ENCODE peak calls at places on chromosomes 12 and 14, in six cellular contexts. N is body of pancreas, C is spleen, R is IMR-90, Y is transverse colon, Q is HepG2. I is an unnamed sample. For H3K4me1, the result is how much of the 10 kb centered on the place peaks cover.

GRCh38 chr14:31025335-31026075 is at the start of gene AP4S1:
- DNase-seq in N (peak), Y (peak), Q (peak), C (peak), R (no peak), I (peak)

GRCh38 chr12:104964167-104964566 is 6.1 kb upstream of the SLC41A2 start:
- DNase-seq in Q (no peak), C (no peak), N (no peak), R (no peak), Y (no peak), I (no peak)

GRCh38 chr12:68122236-68122920 is 37.2 kb downstream of the IFNG start:
- DNase-seq in Q (no peak), Y (no peak), N (no peak), C (no peak), R (no peak), I (no peak)

GRCh38 chr12:132604108-132605054 is 6.0 kb downstream of the LRCOL1 start:
- DNase-seq in N (no peak), Q (no peak), C (peak), Y (no peak), R (no peak), I (no peak)

GRCh38 chr14:102580552-102581110 is 11.8 kb upstream of the RCOR1 start:
- DNase-seq in R (no peak), Q (no peak), N (no peak), Y (no peak), C (no peak), I (no peak)

GRCh38 chr14:89276424-89276975 is 140.5 kb downstream of the FOXN3 start:
- DNase-seq in Y (peak), R (peak), N (no peak), Q (no peak), C (no peak), I (no peak)

GRCh38 chr12:25789520-25789919 is 169.0 kb upstream of the RASSF8 start:
- DNase-seq in R (peak), Q (no peak), N (no peak), C (no peak), Y (no peak), I (no peak)

GRCh38 chr12:120775862-120776552 is 50.4 kb downstream of the ACADS start:
- DNase-seq in C (no peak), Q (peak), Y (no peak), R (no peak), N (no peak), I (no peak)

GRCh38 chr12:108694812-108695278 is 36.5 kb downstream of the CORO1C start:
- DNase-seq in C (no peak), Y (no peak), N (no peak), Q (no peak), R (peak), I (no peak)

GRCh38 chr12:115011703-115012102 is 327.7 kb upstream of the TBX3 start:
- DNase-seq in Q (no peak), C (no peak), N (no peak), Y (no peak), R (no peak), I (no peak)

GRCh38 chr14:59240356-59240755 is 51.9 kb downstream of the DAAM1 start:
- DNase-seq in N (no peak), R (no peak), Q (no peak), C (no peak), Y (no peak), I (no peak)

GRCh38 chr12:132550014-132550802 is 60.2 kb downstream of the LRCOL1 start:
- DNase-seq in N (no peak), Q (no peak), R (no peak), Y (no peak), C (no peak), I (peak)

GRCh38 chr14:69693145-69693544 is 73.8 kb upstream of the SRSF5 start:
- DNase-seq in C (peak), Q (no peak), Y (peak), N (peak), R (no peak), I (no peak)

GRCh38 chr14:103110681-103111296 is 12.5 kb upstream of the TNFAIP2 start:
- DNase-seq in R (peak), N (peak), C (no peak), Q (no peak), Y (peak), I (no peak)

GRCh38 chr12:90959538-90960139 is 4.7 kb upstream of the CCER1 start:
- DNase-seq in Q (peak), C (no peak), Y (no peak), R (peak), N (peak), I (peak)

GRCh38 chr14:23162005-23162404 is 21.5 kb downstream of the SLC7A8 start:
- DNase-seq in N (peak), R (no peak), C (no peak), Y (peak), Q (no peak), I (no peak)

DNA sequence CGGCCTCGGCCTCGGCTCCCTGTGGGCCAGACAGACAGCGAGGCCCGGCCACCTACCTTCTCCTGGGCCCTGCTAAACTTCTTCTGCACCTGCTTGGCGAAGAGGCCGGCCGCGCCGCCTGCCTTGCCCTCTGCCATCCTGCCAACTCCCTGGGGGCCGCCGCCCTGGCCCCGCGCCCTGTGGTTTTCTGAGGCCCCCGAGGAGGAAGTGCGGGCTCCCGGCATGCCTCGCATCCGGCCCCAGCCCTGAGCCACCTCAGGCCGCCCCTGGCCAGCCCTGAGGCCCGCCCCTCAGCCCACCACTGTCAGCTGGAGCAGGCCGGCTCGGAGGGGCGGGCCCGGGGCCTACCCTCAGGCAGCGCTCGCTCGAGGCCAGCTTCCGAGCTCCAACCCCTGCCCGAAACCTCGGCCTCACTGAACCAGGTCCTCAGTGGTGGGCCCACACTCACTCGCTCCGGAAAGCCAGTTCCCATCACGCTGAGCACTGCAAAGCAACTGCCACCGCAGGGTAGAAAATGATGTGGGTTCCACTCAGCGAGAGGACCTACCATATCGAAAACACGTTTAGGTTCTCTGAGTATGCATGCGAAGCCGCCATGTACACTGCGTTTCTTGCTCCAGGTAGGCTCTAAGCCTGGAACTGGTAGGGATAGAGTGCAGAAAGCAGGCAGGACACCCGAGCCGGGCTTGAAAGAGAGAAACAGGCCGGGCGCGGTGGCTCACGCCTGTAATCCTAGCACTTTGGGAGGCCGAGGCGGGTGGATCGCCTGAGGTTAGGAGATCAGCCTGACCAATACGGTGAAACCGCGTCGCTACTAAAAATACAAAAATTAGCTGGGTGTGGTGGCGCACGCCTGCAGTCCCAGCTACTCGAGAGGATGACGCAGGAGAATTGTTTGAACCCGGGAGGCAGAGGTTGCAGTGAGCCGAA is at the start of gene BIN2:
- DNase-seq in Q (no peak), R (no peak), Y (peak), C (peak), N (peak), I (peak)
- TF ChIP-seq POLR2A in Q (no peak), R (no peak), Y (no peak), C (no peak), N (peak), I (no peak)

DNA sequence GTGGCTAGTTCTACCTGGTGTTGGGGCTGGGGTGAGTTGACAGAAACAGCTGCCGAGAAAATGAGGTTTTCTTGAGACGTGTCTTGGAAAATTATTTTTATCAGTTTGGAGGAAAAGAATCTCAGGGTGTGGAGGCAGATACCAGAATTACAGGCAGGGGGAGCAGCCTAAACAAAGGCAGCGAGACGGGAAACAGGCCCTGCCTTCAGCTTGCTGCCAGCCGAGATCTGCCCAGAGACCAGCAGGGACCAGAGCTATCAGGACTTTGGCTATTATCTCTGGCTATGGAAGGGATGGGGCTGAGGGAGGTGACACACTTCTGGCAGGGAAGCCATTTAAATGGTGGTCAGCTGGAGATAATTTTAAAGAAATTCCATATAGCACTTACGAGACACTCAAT is 25.7 kb downstream of the SYNDIG1L start:
- DNase-seq in N (no peak), R (no peak), C (no peak), Y (no peak), Q (no peak), I (no peak)
- TF ChIP-seq CTCF in N (no peak), R (no peak), C (no peak), Y (no peak), Q (no peak), I (no peak)

DNA sequence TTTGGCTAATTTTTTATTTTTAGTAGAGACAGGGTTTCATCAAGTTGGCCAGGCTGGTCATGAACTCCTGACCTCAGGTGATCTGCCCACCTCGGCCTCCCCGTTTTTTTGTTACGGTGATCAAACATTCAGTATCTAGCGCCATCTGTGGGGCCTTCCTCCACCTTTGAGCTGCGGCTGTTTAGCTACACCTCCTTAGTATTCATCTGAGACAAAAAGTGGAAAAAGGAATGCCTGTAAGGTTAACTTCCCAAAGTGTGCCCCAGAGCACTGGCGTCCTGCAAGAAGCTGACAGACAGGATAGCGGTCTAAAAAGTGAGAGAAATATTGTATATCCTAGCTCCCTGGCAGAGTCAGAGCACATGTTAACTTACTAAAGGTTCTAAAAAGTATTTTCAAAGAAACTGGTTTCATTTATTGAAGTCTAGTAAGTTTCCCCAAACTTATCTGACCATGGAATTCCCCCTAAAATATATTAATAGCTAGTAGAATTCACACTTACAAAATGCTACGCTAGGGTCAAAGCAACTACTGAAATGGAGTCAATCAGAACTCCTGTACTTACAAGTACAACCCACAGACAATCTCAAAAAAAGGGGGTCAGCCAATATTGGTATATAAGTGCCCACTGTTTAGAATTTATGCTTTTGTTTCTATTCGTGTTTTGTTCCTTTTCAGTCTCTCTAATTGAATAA is 59.1 kb downstream of the DUSP16 start:
- DNase-seq in N (no peak), Y (no peak), Q (no peak), R (no peak), C (no peak), I (no peak)
- H3K4me1 ChIP-seq in N (under half), Y (under half), Q (under half), R (under half), C (under half), I (under half)

GRCh38 chr12:9334964-9335363 is 126.8 kb upstream of the PZP start:
- DNase-seq in Q (no peak), N (no peak), C (no peak), Y (no peak), R (no peak), I (no peak)

GRCh38 chr12:9335867-9336266 is 127.7 kb upstream of the PZP start:
- DNase-seq in C (no peak), N (no peak), Q (no peak), R (no peak), Y (no peak), I (no peak)

GRCh38 chr12:9334026-9334692 is 126.0 kb upstream of the PZP start:
- DNase-seq in N (no peak), R (peak), Q (peak), Y (no peak), C (no peak), I (no peak)

GRCh38 chr12:9340422-9341259 is 132.4 kb upstream of the PZP start:
- DNase-seq in Y (no peak), Q (no peak), N (no peak), C (no peak), R (peak), I (no peak)

DNA sequence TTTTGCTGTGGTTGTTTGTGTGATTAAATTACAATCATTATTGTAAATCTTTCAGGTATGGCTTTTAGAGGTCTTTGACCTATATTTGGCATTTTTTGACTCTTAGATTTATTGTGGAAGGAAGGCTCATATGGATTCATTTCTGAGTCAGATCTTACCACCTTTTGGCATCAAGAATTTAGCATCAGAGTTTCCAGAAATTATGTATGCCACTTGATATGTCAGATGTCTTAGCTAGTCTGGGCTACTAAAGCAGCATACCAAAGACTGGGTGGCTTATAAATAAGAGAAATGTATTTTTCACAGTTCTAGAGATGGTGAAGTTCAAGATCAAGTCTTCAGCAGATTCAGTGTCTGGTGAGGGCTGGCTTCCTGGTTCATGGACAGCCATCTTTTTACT is 129.5 kb upstream of the PZP start:
- DNase-seq in N (no peak), Q (no peak), C (no peak), Y (no peak), R (no peak), I (no peak)
- TF ChIP-seq POLR2A in N (no peak), Q (no peak), C (no peak), Y (no peak), R (no peak), I (no peak)

GRCh38 chr14:90397401-90398314 is 829 bp downstream of the CALM1 start:
- DNase-seq in C (peak), N (peak), R (peak), Q (peak), Y (peak), I (peak)

GRCh38 chr14:90393966-90394365 is 2.9 kb upstream of the CALM1 start:
- DNase-seq in C (no peak), N (no peak), R (no peak), Y (no peak), Q (no peak), I (no peak)

GRCh38 chr14:90398841-90399540 is 2.2 kb downstream of the CALM1 start:
- DNase-seq in Y (no peak), N (no peak), Q (no peak), C (no peak), R (no peak), I (no peak)

GRCh38 chr14:90398315-90398811 is 1.5 kb downstream of the CALM1 start:
- DNase-seq in R (no peak), N (peak), Q (no peak), C (peak), Y (peak), I (peak)

DNA sequence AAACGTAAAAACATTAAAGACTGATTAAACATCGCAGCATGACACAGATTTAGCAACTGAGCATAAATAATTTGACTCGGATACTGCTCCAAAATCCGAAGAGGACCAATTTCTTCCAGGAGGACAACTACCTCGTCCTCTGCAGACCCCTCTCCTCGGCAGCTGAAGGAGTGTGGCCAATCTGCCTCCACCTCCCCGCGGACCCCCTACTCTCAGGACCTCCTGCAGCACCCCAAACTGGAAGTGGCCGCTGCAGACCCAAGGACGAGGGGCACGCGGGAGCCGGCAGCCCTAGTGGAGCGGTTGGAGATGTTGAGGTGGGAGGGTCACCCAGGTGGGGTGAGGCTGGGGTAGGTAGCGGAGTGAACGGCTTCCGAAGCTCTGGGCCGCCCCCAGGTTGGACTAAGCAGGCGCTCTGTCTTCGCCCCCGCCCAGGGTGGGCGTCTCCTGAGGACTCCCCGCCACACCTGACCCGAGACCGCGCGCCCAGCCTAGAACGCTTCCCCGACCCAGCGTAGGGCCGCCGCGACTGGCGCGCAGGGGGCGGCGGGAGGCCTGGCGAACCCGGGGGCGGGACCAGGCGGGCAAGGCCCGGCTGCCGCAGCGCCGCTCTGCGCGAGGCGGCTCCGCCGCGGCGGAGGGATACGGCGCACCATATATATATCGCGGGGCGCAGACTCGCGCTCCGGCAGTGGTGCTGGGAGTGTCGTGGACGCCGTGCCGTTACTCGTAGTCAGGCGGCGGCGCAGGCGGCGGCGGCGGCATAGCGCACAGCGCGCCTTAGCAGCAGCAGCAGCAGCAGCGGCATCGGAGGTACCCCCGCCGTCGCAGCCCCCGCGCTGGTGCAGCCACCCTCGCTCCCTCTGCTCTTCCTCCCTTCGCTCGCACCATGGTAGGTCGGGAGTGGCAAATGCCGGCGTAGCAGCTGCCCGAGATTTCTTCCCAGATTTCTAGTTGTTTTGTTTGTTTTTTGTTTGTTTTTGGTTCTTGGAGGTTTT is at the start of gene CALM1:
- DNase-seq in R (peak), N (peak), Q (peak), C (peak), Y (peak), I (peak)
- TF ChIP-seq CTCF in R (peak), N (no peak), Q (peak), C (peak), Y (peak), I (no peak)

GRCh38 chr12:124687695-124688301 is 120.4 kb upstream of the NCOR2 start:
- DNase-seq in R (no peak), C (no peak), Y (no peak), Q (no peak), N (no peak), I (no peak)
- H3K4me1 ChIP-seq in R (under half), C (under half), Y (under half), Q (under half), N (under half), I (under half)